ENCODE peak calls at places on chromosomes 11 and 22, in four cellular contexts. C is HFF-Myc; T is stimulated activated CD4-positive, alpha-beta T cell treated with anti-CD3 and anti-CD28 coated beads, Interleukin-2, amount 100 ng/mL, for 48 hours; D is hypothalamus. S is an unnamed sample.

GRCh38 chr11:26947379-26947844 is 46.5 kb upstream of the FIBIN start:
- DNase-seq in C (peak; percentile 100), T (no peak), D (no peak), S (no peak)

GRCh38 chr22:25110846-25111578 is 88.6 kb upstream of the CRYBB3 start:
- DNase-seq in D (peak; percentile 68), C (peak; percentile 42), T (peak; percentile 29), S (peak; percentile 62)

GRCh38 chr11:120532511-120533196 is 21.1 kb downstream of the GRIK4 start:
- DNase-seq in C (no peak), D (no peak), T (no peak), S (no peak)

GRCh38 chr11:124482362-124483147 is 37.1 kb upstream of the OR8B8 start:
- DNase-seq in C (no peak), T (no peak), D (no peak), S (no peak)

GRCh38 chr11:92663539-92663938 is 305.9 kb upstream of the MTNR1B start:
- DNase-seq in C (no peak), T (no peak), D (no peak), S (no peak)

GRCh38 chr22:37483594-37484114 is 2.5 kb downstream of the MFNG start:
- DNase-seq in T (no peak), D (peak; percentile 5), C (no peak), S (no peak)

GRCh38 chr11:84036664-84037194 is 750.6 kb upstream of the CCDC90B start:
- DNase-seq in T (no peak), C (no peak), D (no peak), S (no peak)

GRCh38 chr11:43557553-43558031 is 122.9 kb upstream of the HSD17B12 start:
- DNase-seq in C (no peak), D (no peak), T (no peak), S (no peak)

GRCh38 chr11:61978703-61979661 is 11.5 kb upstream of the FTH1 start:
- DNase-seq in C (no peak), D (no peak), T (no peak), S (no peak)

GRCh38 chr11:70378506-70379134 is 19.7 kb upstream of the CTTN start:
- DNase-seq in D (no peak), T (no peak), C (no peak), S (no peak)